ENCODE peak calls at places on chromosome 16, in six cellular contexts. G is breast epithelium, K is AG09309, B is transverse colon, N is H1, V is HFFc6. C is an unnamed sample.

GRCh38 chr16:23505942-23506605 is 4.2 kb downstream of the GGA2 start:
- DNase-seq in G (no peak), K (no peak), B (no peak), N (no peak), V (no peak), C (no peak)

GRCh38 chr16:23303685-23304084 is 1.6 kb downstream of the SCNN1B start:
- DNase-seq in G (no peak), K (no peak), B (no peak), N (no peak), V (no peak), C (no peak)

GRCh38 chr16:19809121-19809635 is 75.5 kb downstream of the GPRC5B start:
- DNase-seq in G (no peak), K (no peak), B (no peak), N (no peak), V (no peak), C (peak; percentile 84)

GRCh38 chr16:81189100-81189664 is 49.3 kb upstream of the BCO1 start:
- DNase-seq in G (peak; percentile 47), K (peak; percentile 24), B (peak; percentile 50), N (no peak), V (peak; percentile 35), C (no peak)

GRCh38 chr16:9521749-9522370 is 430.4 kb downstream of the HAPSTR1 start:
- DNase-seq in G (no peak), K (no peak), B (no peak), N (no peak), V (no peak), C (no peak)

GRCh38 chr16:70743791-70744190 is 57.2 kb downstream of the VAC14 start:
- DNase-seq in G (no peak), K (no peak), B (no peak), N (no peak), V (no peak), C (no peak)

GRCh38 chr16:4369006-4369766 is 2.5 kb upstream of the VASN start:
- DNase-seq in G (peak; percentile 88), K (no peak), B (no peak), N (no peak), V (peak; percentile 57), C (peak; percentile 80)

GRCh38 chr16:24972608-24973220 is 42.5 kb downstream of the ARHGAP17 start:
- DNase-seq in G (no peak), K (no peak), B (no peak), N (no peak), V (no peak), C (no peak)

GRCh38 chr16:72604375-72604774 is 432.4 kb upstream of the PMFBP1 start:
- DNase-seq in G (no peak), K (no peak), B (no peak), N (no peak), V (no peak), C (no peak)

GRCh38 chr16:89119661-89120141 is 26.0 kb downstream of the ACSF3 start:
- DNase-seq in G (no peak), K (no peak), B (no peak), N (no peak), V (no peak), C (no peak)

GRCh38 chr16:80733366-80733901 is 71.0 kb downstream of the CDYL2 start:
- DNase-seq in G (no peak), K (no peak), B (no peak), N (no peak), V (no peak), C (no peak)

GRCh38 chr16:81394416-81394815 is 50.2 kb upstream of the CMIP start:
- DNase-seq in G (no peak), K (no peak), B (no peak), N (no peak), V (no peak), C (no peak)

GRCh38 chr16:67865318-67865717 is 7.5 kb upstream of the EDC4 start:
- DNase-seq in G (no peak), K (no peak), B (peak; percentile 27), N (no peak), V (peak; percentile 47), C (peak; percentile 46)

GRCh38 chr16:3884398-3884797 is 3.9 kb upstream of the CREBBP start:
- DNase-seq in G (no peak), K (no peak), B (no peak), N (no peak), V (no peak), C (no peak)

GRCh38 chr16:4694664-4695451 is 1.5 kb downstream of the NUDT16L1 start:
- DNase-seq in G (peak; percentile 53), K (no peak), B (no peak), N (no peak), V (peak; percentile 32), C (no peak)

GRCh38 chr16:16007743-16008111 is 58.3 kb downstream of the ABCC1 start:
- DNase-seq in G (no peak), K (no peak), B (peak; percentile 43), N (no peak), V (no peak), C (no peak)

GRCh38 chr16:48526058-48526957 is 83.7 kb downstream of the N4BP1 start:
- DNase-seq in G (no peak), K (no peak), B (peak; percentile 81), N (peak; percentile 50), V (no peak), C (peak; percentile 85)

GRCh38 chr16:78705694-78706093 is 606.2 kb downstream of the WWOX start:
- DNase-seq in G (no peak), K (no peak), B (no peak), N (no peak), V (no peak), C (no peak)

GRCh38 chr16:67163903-67164558 is 514 bp upstream of the HSF4 start:
- DNase-seq in G (no peak), K (no peak), B (no peak), N (no peak), V (no peak), C (no peak)

GRCh38 chr16:87648698-87649487 is 46.6 kb downstream of the JPH3 start:
- DNase-seq in G (no peak), K (no peak), B (no peak), N (no peak), V (no peak), C (peak; percentile 37)

GRCh38 chr16:87652386-87652785 is 50.1 kb downstream of the JPH3 start:
- DNase-seq in G (no peak), K (no peak), B (no peak), N (no peak), V (no peak), C (no peak)

GRCh38 chr16:87654826-87655225 is 52.5 kb downstream of the JPH3 start:
- DNase-seq in G (no peak), K (no peak), B (no peak), N (no peak), V (no peak), C (no peak)

GRCh38 chr16:87652799-87653198 is 50.5 kb downstream of the JPH3 start:
- DNase-seq in G (no peak), K (no peak), B (no peak), N (no peak), V (no peak), C (no peak)

DNA sequence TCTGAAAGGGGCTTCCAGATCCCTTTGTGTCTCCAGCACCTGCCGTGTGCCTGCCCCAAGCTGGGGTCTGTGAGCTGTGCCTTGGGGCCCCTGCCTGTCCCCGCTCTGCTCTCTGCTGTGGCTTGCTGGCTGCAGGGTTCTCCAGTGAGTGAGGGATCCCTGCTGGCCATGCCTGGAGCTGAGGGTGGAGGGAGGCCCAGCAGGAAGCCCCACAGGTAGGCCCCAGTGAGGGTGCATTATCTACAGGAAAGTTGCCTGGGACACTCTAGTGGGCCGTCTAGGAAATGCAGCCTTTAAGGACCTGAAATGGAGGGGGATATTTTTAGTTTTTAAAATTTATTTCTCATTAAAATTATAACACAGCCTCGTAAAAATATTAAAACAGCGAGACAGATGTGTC is 50.9 kb downstream of the JPH3 start:
- DNase-seq in G (no peak), K (no peak), B (no peak), N (no peak), V (no peak), C (peak; percentile 44)
- TF ChIP-seq CTCF in G (no peak), K (peak; percentile 49), B (no peak), N (peak; percentile 33), V (peak; percentile 82), C (peak; percentile 80)

GRCh38 chr16:56032072-56032471 is 156.9 kb upstream of the CES5A start:
- DNase-seq in G (no peak), K (no peak), B (no peak), N (no peak), V (no peak), C (no peak)

GRCh38 chr16:56029026-56029425 is 153.9 kb upstream of the CES5A start:
- DNase-seq in G (no peak), K (no peak), B (no peak), N (no peak), V (no peak), C (no peak)
- TF ChIP-seq CTCF in G (no peak), K (no peak), B (no peak), N (peak; percentile 34), V (no peak), C (no peak)

DNA sequence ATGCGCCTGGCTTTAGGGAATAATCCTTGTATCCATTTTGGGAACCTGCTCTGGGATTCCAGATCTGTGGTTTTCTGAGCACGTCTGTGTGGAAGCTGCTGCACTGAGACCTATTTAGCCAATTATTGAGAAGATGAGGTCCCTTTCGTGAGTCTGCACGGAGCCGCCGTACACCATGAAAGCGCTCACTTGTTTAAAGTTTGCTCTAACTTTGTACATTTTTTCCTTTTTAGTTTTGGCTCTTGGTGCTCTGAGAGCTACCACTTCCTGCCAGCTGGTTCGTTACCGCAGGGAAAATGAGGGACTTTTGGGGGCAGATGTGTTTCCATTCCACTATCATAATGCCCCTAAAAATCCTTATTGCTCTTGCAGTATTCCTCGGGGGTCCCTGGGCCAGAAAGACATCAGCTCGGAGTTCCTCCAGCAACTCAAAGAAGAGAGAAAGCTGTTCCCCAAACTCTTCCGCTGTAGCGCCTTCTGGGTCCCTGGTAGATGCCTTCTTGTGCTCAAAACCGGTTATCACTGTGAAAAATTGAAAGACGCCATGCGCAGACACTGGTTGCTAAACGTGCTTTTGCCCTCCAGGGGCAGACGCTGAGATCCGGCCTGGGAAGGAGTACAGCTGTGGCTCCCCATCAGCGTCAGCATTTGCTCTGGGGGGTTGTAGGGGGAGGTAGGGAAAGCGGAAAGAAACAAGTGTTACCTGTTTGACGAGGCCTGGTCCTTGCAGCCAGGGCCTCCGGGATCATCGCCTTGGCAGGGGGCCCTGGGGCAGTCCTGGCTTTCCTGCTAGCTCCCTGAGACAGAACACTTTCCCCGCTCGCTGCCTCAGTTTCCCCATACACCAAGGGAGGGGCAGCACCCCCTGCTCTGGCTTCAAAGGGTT is 238.1 kb downstream of the MRTFB start:
- DNase-seq in G (peak; percentile 67), K (no peak), B (no peak), N (no peak), V (peak; percentile 67), C (peak; percentile 48)
- TF ChIP-seq CTCF in G (no peak), K (peak; percentile 22), B (no peak), N (peak; percentile 49), V (peak; percentile 49), C (no peak)

DNA sequence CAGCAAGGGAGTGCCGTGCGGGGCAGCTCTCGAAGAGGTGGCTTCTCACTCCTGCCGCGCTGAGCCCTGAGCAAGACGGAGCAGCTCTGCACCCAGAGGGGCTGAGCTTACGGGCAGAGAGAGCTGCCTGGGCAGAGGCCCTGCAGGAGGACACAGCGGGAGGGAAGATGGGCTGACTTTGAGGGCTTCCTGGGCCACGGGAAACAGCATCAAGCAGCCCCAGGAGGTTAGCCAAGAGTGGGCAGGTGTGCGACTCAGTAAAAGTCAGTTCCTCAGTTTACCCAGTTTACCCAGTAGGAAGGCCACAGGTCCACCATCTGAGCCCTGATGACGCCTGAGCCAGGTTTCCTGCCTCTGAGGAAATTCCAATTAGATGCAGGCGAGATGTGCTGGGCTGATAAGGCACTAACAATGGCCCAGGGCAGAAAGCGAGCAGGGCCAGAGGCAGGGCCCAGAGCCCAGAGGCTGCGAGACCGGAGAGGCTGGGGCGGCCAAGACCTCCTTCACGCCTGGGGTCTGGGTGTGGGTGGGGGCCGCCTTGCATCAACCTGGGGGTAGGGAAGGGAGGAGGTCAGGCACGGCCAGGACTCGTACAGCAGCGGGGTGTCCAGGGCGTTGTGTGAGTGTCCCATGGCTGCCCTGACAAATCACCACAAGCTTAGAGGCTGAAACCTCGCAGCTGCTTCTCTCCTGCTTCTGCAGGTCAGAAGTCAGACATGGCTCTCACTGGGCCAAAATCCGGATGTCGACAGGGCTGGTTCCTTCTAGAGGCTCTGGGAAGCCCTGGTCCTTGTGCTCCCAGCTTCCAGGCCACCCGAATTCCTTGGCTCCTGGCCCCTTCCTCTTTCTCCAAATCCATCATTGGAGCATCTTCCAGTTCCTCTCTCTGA is 32.0 kb upstream of the CIBAR2 start:
- DNase-seq in G (no peak), K (no peak), B (no peak), N (no peak), V (peak; percentile 39), C (no peak)
- TF ChIP-seq CTCF in G (no peak), K (no peak), B (no peak), N (no peak), V (no peak), C (no peak)